ENCODE peak calls at places on chromosomes 12 and 14, in eight cellular contexts. One of them, this sample, is unnamed.

GRCh38 chr12:59548930-59549329 is 46.9 kb upstream of the SLC16A7 start:
- DNase-seq in CD8-positive, alpha-beta T cell: no peak
- DNase-seq in epithelial cell of proximal tubule: no peak
- DNase-seq in D721Med: no peak
- DNase-seq in epithelial cell of esophagus: no peak
- DNase-seq in neural crest cell: no peak
- DNase-seq in GM13976: no peak
- DNase-seq in HCT116: no peak
- DNase-seq in this sample: no peak

GRCh38 chr12:98559666-98560065 is 33.8 kb upstream of the SLC25A3 start:
- DNase-seq in CD8-positive, alpha-beta T cell: no peak
- DNase-seq in epithelial cell of proximal tubule: no peak
- DNase-seq in D721Med: no peak
- DNase-seq in epithelial cell of esophagus: no peak
- DNase-seq in neural crest cell: no peak
- DNase-seq in GM13976: no peak
- DNase-seq in HCT116: no peak
- DNase-seq in this sample: no peak

GRCh38 chr14:91315844-91316267 is 71.4 kb upstream of the GPR68 start:
- DNase-seq in CD8-positive, alpha-beta T cell: peak
- DNase-seq in epithelial cell of proximal tubule: no peak
- DNase-seq in D721Med: no peak
- DNase-seq in epithelial cell of esophagus: no peak
- DNase-seq in neural crest cell: no peak
- DNase-seq in GM13976: peak
- DNase-seq in HCT116: no peak
- DNase-seq in this sample: peak

GRCh38 chr12:109731231-109731731 is 17.7 kb downstream of the FAM222A start:
- DNase-seq in CD8-positive, alpha-beta T cell: no peak
- DNase-seq in epithelial cell of proximal tubule: no peak
- DNase-seq in D721Med: no peak
- DNase-seq in epithelial cell of esophagus: no peak
- DNase-seq in neural crest cell: no peak
- DNase-seq in GM13976: no peak
- DNase-seq in HCT116: no peak
- DNase-seq in this sample: no peak

GRCh38 chr14:105065280-105066228 is at the start of gene GPR132:
- DNase-seq in CD8-positive, alpha-beta T cell: peak
- DNase-seq in epithelial cell of proximal tubule: no peak
- DNase-seq in D721Med: no peak
- DNase-seq in epithelial cell of esophagus: peak
- DNase-seq in neural crest cell: no peak
- DNase-seq in GM13976: peak
- DNase-seq in HCT116: no peak
- DNase-seq in this sample: peak

GRCh38 chr12:117218149-117218548 is 27.9 kb upstream of the FBXO21 start:
- DNase-seq in CD8-positive, alpha-beta T cell: no peak
- DNase-seq in epithelial cell of proximal tubule: no peak
- DNase-seq in D721Med: no peak
- DNase-seq in epithelial cell of esophagus: no peak
- DNase-seq in neural crest cell: no peak
- DNase-seq in GM13976: no peak
- DNase-seq in HCT116: no peak
- DNase-seq in this sample: no peak

GRCh38 chr14:105760691-105761344 is 234.4 kb downstream of the TMEM121 start:
- DNase-seq in CD8-positive, alpha-beta T cell: no peak
- DNase-seq in epithelial cell of proximal tubule: no peak
- DNase-seq in D721Med: no peak
- DNase-seq in epithelial cell of esophagus: no peak
- DNase-seq in neural crest cell: no peak
- DNase-seq in GM13976: no peak
- DNase-seq in HCT116: no peak
- DNase-seq in this sample: no peak

GRCh38 chr12:58504539-58504938 is 415.8 kb downstream of the LRIG3 start:
- DNase-seq in CD8-positive, alpha-beta T cell: no peak
- DNase-seq in epithelial cell of proximal tubule: no peak
- DNase-seq in D721Med: no peak
- DNase-seq in epithelial cell of esophagus: peak
- DNase-seq in neural crest cell: no peak
- DNase-seq in GM13976: no peak
- DNase-seq in HCT116: no peak
- DNase-seq in this sample: no peak

GRCh38 chr12:124536613-124537012 is 30.8 kb downstream of the NCOR2 start:
- DNase-seq in CD8-positive, alpha-beta T cell: no peak
- DNase-seq in epithelial cell of proximal tubule: no peak
- DNase-seq in D721Med: no peak
- DNase-seq in epithelial cell of esophagus: no peak
- DNase-seq in neural crest cell: no peak
- DNase-seq in GM13976: no peak
- DNase-seq in HCT116: no peak
- DNase-seq in this sample: no peak

GRCh38 chr12:49208661-49209060 is 19.8 kb upstream of the TUBA1A start:
- DNase-seq in CD8-positive, alpha-beta T cell: no peak
- DNase-seq in epithelial cell of proximal tubule: no peak
- DNase-seq in D721Med: no peak
- DNase-seq in epithelial cell of esophagus: no peak
- DNase-seq in neural crest cell: no peak
- DNase-seq in GM13976: no peak
- DNase-seq in HCT116: no peak
- DNase-seq in this sample: no peak

GRCh38 chr14:90848944-90849731 is 32.9 kb upstream of the TTC7B start:
- DNase-seq in CD8-positive, alpha-beta T cell: no peak
- DNase-seq in epithelial cell of proximal tubule: no peak
- DNase-seq in D721Med: no peak
- DNase-seq in epithelial cell of esophagus: peak
- DNase-seq in neural crest cell: no peak
- DNase-seq in GM13976: no peak
- DNase-seq in HCT116: no peak
- DNase-seq in this sample: no peak

GRCh38 chr12:98856897-98857540 is 211.9 kb downstream of the APAF1 start:
- DNase-seq in CD8-positive, alpha-beta T cell: no peak
- DNase-seq in epithelial cell of proximal tubule: peak
- DNase-seq in D721Med: no peak
- DNase-seq in epithelial cell of esophagus: no peak
- DNase-seq in neural crest cell: no peak
- DNase-seq in GM13976: no peak
- DNase-seq in HCT116: no peak
- DNase-seq in this sample: no peak

GRCh38 chr12:6547987-6548386 is 7.9 kb downstream of the IFFO1 start:
- DNase-seq in CD8-positive, alpha-beta T cell: no peak
- DNase-seq in epithelial cell of proximal tubule: no peak
- DNase-seq in D721Med: no peak
- DNase-seq in epithelial cell of esophagus: peak
- DNase-seq in neural crest cell: no peak
- DNase-seq in GM13976: no peak
- DNase-seq in HCT116: no peak
- DNase-seq in this sample: no peak

DNA sequence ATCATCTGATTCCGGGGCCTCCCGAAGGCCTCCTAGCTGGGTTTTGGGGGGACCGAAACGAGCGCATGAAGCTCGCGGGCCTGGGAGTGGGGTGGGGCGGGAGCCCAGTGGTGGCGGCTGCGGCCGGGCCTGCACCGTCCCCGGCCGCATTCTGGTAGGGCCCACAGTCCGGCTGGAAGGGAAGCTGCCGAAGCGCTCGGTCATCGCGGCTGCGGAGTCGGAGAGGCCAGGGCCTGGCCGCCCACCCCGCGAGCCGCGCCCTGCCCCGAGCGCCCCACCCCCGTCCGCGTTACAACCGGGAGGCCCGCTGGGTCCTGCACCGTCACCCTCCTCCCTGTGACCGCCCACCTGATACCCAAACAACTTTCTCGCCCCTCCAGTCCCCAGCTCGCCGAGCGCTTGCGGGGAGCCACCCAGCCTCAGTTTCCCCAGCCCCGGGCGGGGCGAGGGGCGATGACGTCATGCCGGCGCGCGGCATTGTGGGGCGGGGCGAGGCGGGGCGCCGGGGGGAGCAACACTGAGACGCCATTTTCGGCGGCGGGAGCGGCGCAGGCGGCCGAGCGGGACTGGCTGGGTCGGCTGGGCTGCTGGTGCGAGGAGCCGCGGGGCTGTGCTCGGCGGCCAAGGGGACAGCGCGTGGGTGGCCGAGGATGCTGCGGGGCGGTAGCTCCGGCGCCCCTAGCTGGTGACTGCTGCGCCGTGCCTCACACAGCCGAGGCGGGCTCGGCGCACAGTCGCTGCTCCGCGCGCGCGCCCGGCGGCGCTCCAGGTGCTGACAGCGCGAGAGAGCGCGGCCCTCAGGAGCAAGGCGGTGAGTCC is at the start of gene KLC1:
- DNase-seq in CD8-positive, alpha-beta T cell: peak
- DNase-seq in epithelial cell of proximal tubule: no peak
- DNase-seq in D721Med: peak
- DNase-seq in epithelial cell of esophagus: peak
- DNase-seq in neural crest cell: peak
- DNase-seq in GM13976: peak
- DNase-seq in HCT116: peak
- DNase-seq in this sample: peak
- TF ChIP-seq CTCF in CD8-positive, alpha-beta T cell: no peak
- TF ChIP-seq CTCF in epithelial cell of proximal tubule: no peak
- TF ChIP-seq CTCF in D721Med: no peak
- TF ChIP-seq CTCF in epithelial cell of esophagus: no peak
- TF ChIP-seq CTCF in neural crest cell: no peak
- TF ChIP-seq CTCF in GM13976: peak
- TF ChIP-seq CTCF in HCT116: no peak
- TF ChIP-seq CTCF in this sample: no peak

GRCh38 chr12:29782821-29783772 is 645 bp downstream of the TMTC1 start:
- DNase-seq in CD8-positive, alpha-beta T cell: no peak
- DNase-seq in epithelial cell of proximal tubule: no peak
- DNase-seq in D721Med: no peak
- DNase-seq in epithelial cell of esophagus: peak
- DNase-seq in neural crest cell: peak
- DNase-seq in GM13976: peak
- DNase-seq in HCT116: no peak
- DNase-seq in this sample: no peak
- TF ChIP-seq CTCF in CD8-positive, alpha-beta T cell: no peak
- TF ChIP-seq CTCF in epithelial cell of proximal tubule: no peak
- TF ChIP-seq CTCF in D721Med: no peak
- TF ChIP-seq CTCF in epithelial cell of esophagus: no peak
- TF ChIP-seq CTCF in neural crest cell: peak
- TF ChIP-seq CTCF in GM13976: no peak
- TF ChIP-seq CTCF in HCT116: no peak
- TF ChIP-seq CTCF in this sample: no peak

GRCh38 chr12:76688627-76689026 is 75.3 kb upstream of the ZDHHC17 start:
- DNase-seq in CD8-positive, alpha-beta T cell: no peak
- DNase-seq in epithelial cell of proximal tubule: no peak
- DNase-seq in D721Med: no peak
- DNase-seq in epithelial cell of esophagus: no peak
- DNase-seq in neural crest cell: no peak
- DNase-seq in GM13976: no peak
- DNase-seq in HCT116: no peak
- DNase-seq in this sample: no peak
- TF ChIP-seq CTCF in CD8-positive, alpha-beta T cell: peak
- TF ChIP-seq CTCF in epithelial cell of proximal tubule: peak
- TF ChIP-seq CTCF in D721Med: peak
- TF ChIP-seq CTCF in epithelial cell of esophagus: no peak
- TF ChIP-seq CTCF in neural crest cell: peak
- TF ChIP-seq CTCF in GM13976: no peak
- TF ChIP-seq CTCF in HCT116: peak
- TF ChIP-seq CTCF in this sample: no peak

GRCh38 chr12:122126713-122127597 is 47.1 kb downstream of the IL31 start:
- DNase-seq in CD8-positive, alpha-beta T cell: no peak
- DNase-seq in epithelial cell of proximal tubule: no peak
- DNase-seq in D721Med: no peak
- DNase-seq in epithelial cell of esophagus: peak
- DNase-seq in neural crest cell: no peak
- DNase-seq in GM13976: no peak
- DNase-seq in HCT116: no peak
- DNase-seq in this sample: no peak
- TF ChIP-seq CTCF in CD8-positive, alpha-beta T cell: no peak
- TF ChIP-seq CTCF in epithelial cell of proximal tubule: peak
- TF ChIP-seq CTCF in D721Med: no peak
- TF ChIP-seq CTCF in epithelial cell of esophagus: peak
- TF ChIP-seq CTCF in neural crest cell: no peak
- TF ChIP-seq CTCF in GM13976: no peak
- TF ChIP-seq CTCF in HCT116: no peak
- TF ChIP-seq CTCF in this sample: no peak